ENCODE peak calls at places on chromosomes 3 and 15, in seven cellular contexts. One of them, this sample, is unnamed.
A peak's percentile ranks its signal among the peaks of the same experiment; 100 is the strongest.

GRCh38 chr3:131033480-131034080 is 6.9 kb downstream of the NEK11 start:
- DNase-seq in hypothalamus: no peak
- DNase-seq in endothelial cell: peak; percentile 47
- DNase-seq in NAMALWA: peak; percentile 85
- DNase-seq in hepatic stellate cell: no peak
- DNase-seq in hippocampal formation: no peak
- DNase-seq in PC-9: peak; percentile 51
- DNase-seq in this sample: no peak

GRCh38 chr15:79516155-79516554 is 84.0 kb downstream of the MINAR1 start:
- DNase-seq in PC-9: no peak
- DNase-seq in hypothalamus: no peak
- DNase-seq in hepatic stellate cell: no peak
- DNase-seq in NAMALWA: no peak
- DNase-seq in hippocampal formation: no peak
- DNase-seq in endothelial cell: no peak
- DNase-seq in this sample: no peak

GRCh38 chr3:95797081-95797480 is 1017.3 kb upstream of the EPHA6 start:
- DNase-seq in hippocampal formation: no peak
- DNase-seq in NAMALWA: no peak
- DNase-seq in hypothalamus: no peak
- DNase-seq in PC-9: no peak
- DNase-seq in hepatic stellate cell: no peak
- DNase-seq in endothelial cell: no peak
- DNase-seq in this sample: no peak

GRCh38 chr3:132405188-132405587 is 12.1 kb upstream of the DNAJC13 start:
- DNase-seq in hepatic stellate cell: no peak
- DNase-seq in hippocampal formation: no peak
- DNase-seq in hypothalamus: no peak
- DNase-seq in endothelial cell: no peak
- DNase-seq in NAMALWA: no peak
- DNase-seq in PC-9: no peak
- DNase-seq in this sample: no peak

GRCh38 chr3:18258492-18258891 is 166.6 kb downstream of the SATB1 start:
- DNase-seq in hypothalamus: no peak
- DNase-seq in PC-9: no peak
- DNase-seq in endothelial cell: no peak
- DNase-seq in hippocampal formation: no peak
- DNase-seq in NAMALWA: no peak
- DNase-seq in hepatic stellate cell: no peak
- DNase-seq in this sample: no peak

GRCh38 chr15:101534376-101534970 is 45.0 kb upstream of the PCSK6 start:
- DNase-seq in endothelial cell: no peak
- DNase-seq in hippocampal formation: no peak
- DNase-seq in PC-9: no peak
- DNase-seq in hepatic stellate cell: no peak
- DNase-seq in hypothalamus: no peak
- DNase-seq in NAMALWA: no peak
- DNase-seq in this sample: no peak

GRCh38 chr3:173065543-173065970 is 75.5 kb downstream of the SPATA16 start:
- DNase-seq in hypothalamus: no peak
- DNase-seq in hippocampal formation: no peak
- DNase-seq in NAMALWA: no peak
- DNase-seq in hepatic stellate cell: no peak
- DNase-seq in endothelial cell: no peak
- DNase-seq in PC-9: no peak
- DNase-seq in this sample: no peak

GRCh38 chr3:45968706-45969105 is 25.4 kb downstream of the CXCR6 start:
- DNase-seq in endothelial cell: no peak
- DNase-seq in hypothalamus: no peak
- DNase-seq in PC-9: no peak
- DNase-seq in hippocampal formation: no peak
- DNase-seq in NAMALWA: no peak
- DNase-seq in hepatic stellate cell: peak; percentile 83
- DNase-seq in this sample: no peak

GRCh38 chr3:49140080-49140479 is 7.2 kb upstream of the LAMB2 start:
- DNase-seq in endothelial cell: no peak
- DNase-seq in hypothalamus: no peak
- DNase-seq in hepatic stellate cell: no peak
- DNase-seq in PC-9: no peak
- DNase-seq in hippocampal formation: no peak
- DNase-seq in NAMALWA: no peak
- DNase-seq in this sample: no peak

GRCh38 chr3:168071535-168071934 is 24.2 kb downstream of the GOLIM4 start:
- DNase-seq in hepatic stellate cell: peak; percentile 25
- DNase-seq in PC-9: peak; percentile 75
- DNase-seq in NAMALWA: no peak
- DNase-seq in hippocampal formation: no peak
- DNase-seq in hypothalamus: no peak
- DNase-seq in endothelial cell: no peak
- DNase-seq in this sample: no peak

GRCh38 chr3:50136714-50137405 is 18.3 kb upstream of the SEMA3F start:
- DNase-seq in NAMALWA: no peak
- DNase-seq in PC-9: no peak
- DNase-seq in hypothalamus: no peak
- DNase-seq in hepatic stellate cell: no peak
- DNase-seq in hippocampal formation: no peak
- DNase-seq in endothelial cell: no peak
- DNase-seq in this sample: no peak

GRCh38 chr3:175585898-175586297 is 726.8 kb downstream of the NAALADL2 start:
- DNase-seq in endothelial cell: no peak
- DNase-seq in NAMALWA: no peak
- DNase-seq in hepatic stellate cell: peak; percentile 48
- DNase-seq in hypothalamus: no peak
- DNase-seq in PC-9: peak; percentile 50
- DNase-seq in hippocampal formation: no peak
- DNase-seq in this sample: no peak

GRCh38 chr3:23387286-23387918 is 184.3 kb downstream of the UBE2E2 start:
- DNase-seq in hypothalamus: no peak
- DNase-seq in PC-9: no peak
- DNase-seq in hippocampal formation: no peak
- DNase-seq in endothelial cell: no peak
- DNase-seq in NAMALWA: no peak
- DNase-seq in hepatic stellate cell: no peak
- DNase-seq in this sample: no peak

GRCh38 chr3:127629462-127630403 is 748 bp downstream of the PODXL2 start:
- DNase-seq in PC-9: no peak
- DNase-seq in hippocampal formation: no peak
- DNase-seq in endothelial cell: no peak
- DNase-seq in hypothalamus: no peak
- DNase-seq in NAMALWA: peak; percentile 20
- DNase-seq in hepatic stellate cell: no peak
- DNase-seq in this sample: peak; percentile 11

GRCh38 chr15:71789616-71790015 is 20.7 kb upstream of the NR2E3 start:
- DNase-seq in hippocampal formation: no peak
- DNase-seq in NAMALWA: no peak
- DNase-seq in hepatic stellate cell: no peak
- DNase-seq in endothelial cell: no peak
- DNase-seq in PC-9: no peak
- DNase-seq in hypothalamus: no peak
- DNase-seq in this sample: no peak

GRCh38 chr3:177772908-177773557 is 575.8 kb upstream of the TBL1XR1 start:
- DNase-seq in hypothalamus: no peak
- DNase-seq in PC-9: no peak
- DNase-seq in NAMALWA: peak; percentile 66
- DNase-seq in endothelial cell: no peak
- DNase-seq in hippocampal formation: no peak
- DNase-seq in hepatic stellate cell: no peak
- DNase-seq in this sample: no peak